ENCODE peak calls at places on chromosomes 6 and 20, in ten cellular contexts. One of them, this sample, is unnamed. For H3K4me1, the result is how much of the 10 kb centered on the place peaks cover.

GRCh38 chr6:24902782-24903181 is 33.0 kb downstream of the RIPOR2 start:
- DNase-seq in psoas muscle: peak
- DNase-seq in A549: no peak
- DNase-seq in CD8-positive, alpha-beta memory T cell: no peak
- DNase-seq in right cardiac atrium: no peak
- DNase-seq in SK-N-SH: no peak
- DNase-seq in uterus: no peak
- DNase-seq in IMR-90: peak
- DNase-seq in heart right ventricle: no peak
- DNase-seq in PC-3: peak
- DNase-seq in this sample: no peak

GRCh38 chr20:18805881-18806280 is 7.7 kb upstream of the SCP2D1 start:
- DNase-seq in psoas muscle: no peak
- DNase-seq in A549: no peak
- DNase-seq in CD8-positive, alpha-beta memory T cell: no peak
- DNase-seq in right cardiac atrium: no peak
- DNase-seq in SK-N-SH: no peak
- DNase-seq in uterus: no peak
- DNase-seq in IMR-90: peak
- DNase-seq in heart right ventricle: no peak
- DNase-seq in PC-3: peak
- DNase-seq in this sample: no peak

GRCh38 chr20:57169162-57169561 is 97.3 kb downstream of the BMP7 start:
- DNase-seq in psoas muscle: no peak
- DNase-seq in A549: no peak
- DNase-seq in CD8-positive, alpha-beta memory T cell: no peak
- DNase-seq in right cardiac atrium: no peak
- DNase-seq in SK-N-SH: no peak
- DNase-seq in uterus: no peak
- DNase-seq in IMR-90: no peak
- DNase-seq in heart right ventricle: no peak
- DNase-seq in PC-3: no peak
- DNase-seq in this sample: no peak

GRCh38 chr6:33252758-33253157 is 18.9 kb downstream of the VPS52 start:
- DNase-seq in psoas muscle: no peak
- DNase-seq in A549: no peak
- DNase-seq in CD8-positive, alpha-beta memory T cell: no peak
- DNase-seq in right cardiac atrium: no peak
- DNase-seq in SK-N-SH: no peak
- DNase-seq in uterus: no peak
- DNase-seq in IMR-90: no peak
- DNase-seq in heart right ventricle: no peak
- DNase-seq in PC-3: no peak
- DNase-seq in this sample: no peak

GRCh38 chr6:139776051-139776450 is 401.6 kb upstream of the CITED2 start:
- DNase-seq in psoas muscle: no peak
- DNase-seq in A549: no peak
- DNase-seq in CD8-positive, alpha-beta memory T cell: no peak
- DNase-seq in right cardiac atrium: no peak
- DNase-seq in SK-N-SH: no peak
- DNase-seq in uterus: no peak
- DNase-seq in IMR-90: no peak
- DNase-seq in heart right ventricle: no peak
- DNase-seq in PC-3: no peak
- DNase-seq in this sample: no peak

GRCh38 chr20:63547484-63548480 is at the start of gene SRMS:
- DNase-seq in psoas muscle: no peak
- DNase-seq in A549: no peak
- DNase-seq in CD8-positive, alpha-beta memory T cell: no peak
- DNase-seq in right cardiac atrium: no peak
- DNase-seq in SK-N-SH: peak
- DNase-seq in uterus: no peak
- DNase-seq in IMR-90: no peak
- DNase-seq in heart right ventricle: no peak
- DNase-seq in PC-3: peak
- DNase-seq in this sample: no peak

GRCh38 chr6:166412156-166412910 is 29.6 kb upstream of the MPC1 start:
- DNase-seq in psoas muscle: no peak
- DNase-seq in A549: no peak
- DNase-seq in CD8-positive, alpha-beta memory T cell: no peak
- DNase-seq in right cardiac atrium: peak
- DNase-seq in SK-N-SH: no peak
- DNase-seq in uterus: no peak
- DNase-seq in IMR-90: no peak
- DNase-seq in heart right ventricle: no peak
- DNase-seq in PC-3: no peak
- DNase-seq in this sample: no peak

GRCh38 chr6:152462716-152463115 is 174.4 kb downstream of the SYNE1 start:
- DNase-seq in psoas muscle: no peak
- DNase-seq in A549: no peak
- DNase-seq in CD8-positive, alpha-beta memory T cell: no peak
- DNase-seq in right cardiac atrium: no peak
- DNase-seq in SK-N-SH: no peak
- DNase-seq in uterus: no peak
- DNase-seq in IMR-90: peak
- DNase-seq in heart right ventricle: no peak
- DNase-seq in PC-3: no peak
- DNase-seq in this sample: no peak

GRCh38 chr6:150503586-150504339 is 95.9 kb upstream of the PLEKHG1 start:
- DNase-seq in psoas muscle: no peak
- DNase-seq in A549: no peak
- DNase-seq in CD8-positive, alpha-beta memory T cell: no peak
- DNase-seq in right cardiac atrium: no peak
- DNase-seq in SK-N-SH: no peak
- DNase-seq in uterus: no peak
- DNase-seq in IMR-90: no peak
- DNase-seq in heart right ventricle: no peak
- DNase-seq in PC-3: no peak
- DNase-seq in this sample: no peak

GRCh38 chr20:42961771-42962170 is 227.9 kb downstream of the PTPRT start:
- DNase-seq in psoas muscle: no peak
- DNase-seq in A549: no peak
- DNase-seq in CD8-positive, alpha-beta memory T cell: no peak
- DNase-seq in right cardiac atrium: no peak
- DNase-seq in SK-N-SH: no peak
- DNase-seq in uterus: no peak
- DNase-seq in IMR-90: no peak
- DNase-seq in heart right ventricle: no peak
- DNase-seq in PC-3: no peak
- DNase-seq in this sample: no peak

GRCh38 chr6:157226761-157227160 is 96.6 kb downstream of the TMEM242 start:
- DNase-seq in psoas muscle: no peak
- DNase-seq in A549: no peak
- DNase-seq in CD8-positive, alpha-beta memory T cell: no peak
- DNase-seq in right cardiac atrium: peak
- DNase-seq in SK-N-SH: no peak
- DNase-seq in uterus: no peak
- DNase-seq in IMR-90: no peak
- DNase-seq in heart right ventricle: no peak
- DNase-seq in PC-3: no peak
- DNase-seq in this sample: no peak

GRCh38 chr6:52552278-52552643 is 24.6 kb downstream of the TRAM2 start:
- DNase-seq in psoas muscle: no peak
- DNase-seq in A549: no peak
- DNase-seq in CD8-positive, alpha-beta memory T cell: no peak
- DNase-seq in right cardiac atrium: no peak
- DNase-seq in SK-N-SH: no peak
- DNase-seq in uterus: no peak
- DNase-seq in IMR-90: no peak
- DNase-seq in heart right ventricle: no peak
- DNase-seq in PC-3: no peak
- DNase-seq in this sample: no peak

GRCh38 chr20:62517901-62518610 is 42.3 kb upstream of the GATA5 start:
- DNase-seq in psoas muscle: peak
- DNase-seq in A549: no peak
- DNase-seq in CD8-positive, alpha-beta memory T cell: no peak
- DNase-seq in right cardiac atrium: no peak
- DNase-seq in SK-N-SH: no peak
- DNase-seq in uterus: no peak
- DNase-seq in IMR-90: no peak
- DNase-seq in heart right ventricle: no peak
- DNase-seq in PC-3: no peak
- DNase-seq in this sample: no peak

GRCh38 chr20:63049191-63049518 is 42.4 kb upstream of the BHLHE23 start:
- DNase-seq in psoas muscle: no peak
- DNase-seq in A549: no peak
- DNase-seq in CD8-positive, alpha-beta memory T cell: no peak
- DNase-seq in right cardiac atrium: no peak
- DNase-seq in SK-N-SH: no peak
- DNase-seq in uterus: no peak
- DNase-seq in IMR-90: no peak
- DNase-seq in heart right ventricle: no peak
- DNase-seq in PC-3: no peak
- DNase-seq in this sample: peak

GRCh38 chr6:160221423-160221822 is 37.2 kb downstream of the SLC22A2 start:
- DNase-seq in psoas muscle: no peak
- DNase-seq in A549: peak
- DNase-seq in CD8-positive, alpha-beta memory T cell: no peak
- DNase-seq in right cardiac atrium: no peak
- DNase-seq in SK-N-SH: no peak
- DNase-seq in uterus: no peak
- DNase-seq in IMR-90: no peak
- DNase-seq in heart right ventricle: no peak
- DNase-seq in PC-3: peak
- DNase-seq in this sample: no peak

GRCh38 chr20:47358672-47359532 is 2.4 kb upstream of the ZMYND8 start:
- DNase-seq in psoas muscle: peak
- DNase-seq in A549: peak
- DNase-seq in CD8-positive, alpha-beta memory T cell: no peak
- DNase-seq in right cardiac atrium: peak
- DNase-seq in SK-N-SH: peak
- DNase-seq in uterus: peak
- DNase-seq in IMR-90: peak
- DNase-seq in heart right ventricle: peak
- DNase-seq in PC-3: peak
- DNase-seq in this sample: no peak

GRCh38 chr20:24804481-24805206 is 144.4 kb upstream of the CST7 start:
- DNase-seq in psoas muscle: peak
- DNase-seq in A549: no peak
- DNase-seq in CD8-positive, alpha-beta memory T cell: no peak
- DNase-seq in right cardiac atrium: no peak
- DNase-seq in SK-N-SH: no peak
- DNase-seq in uterus: no peak
- DNase-seq in IMR-90: no peak
- DNase-seq in heart right ventricle: no peak
- DNase-seq in PC-3: no peak
- DNase-seq in this sample: no peak

GRCh38 chr6:37473364-37474095 is 26.2 kb downstream of the CCDC167 start:
- DNase-seq in psoas muscle: peak
- DNase-seq in A549: no peak
- DNase-seq in CD8-positive, alpha-beta memory T cell: no peak
- DNase-seq in right cardiac atrium: peak
- DNase-seq in SK-N-SH: peak
- DNase-seq in uterus: no peak
- DNase-seq in IMR-90: peak
- DNase-seq in heart right ventricle: peak
- DNase-seq in PC-3: peak
- DNase-seq in this sample: no peak

GRCh38 chr6:21022343-21023107 is 488.3 kb downstream of the CDKAL1 start:
- DNase-seq in psoas muscle: no peak
- DNase-seq in A549: no peak
- DNase-seq in CD8-positive, alpha-beta memory T cell: no peak
- DNase-seq in right cardiac atrium: no peak
- DNase-seq in SK-N-SH: no peak
- DNase-seq in uterus: no peak
- DNase-seq in IMR-90: peak
- DNase-seq in heart right ventricle: no peak
- DNase-seq in PC-3: peak
- DNase-seq in this sample: no peak
- H3K4me1 ChIP-seq in psoas muscle: under half
- H3K4me1 ChIP-seq in A549: under half
- H3K4me1 ChIP-seq in CD8-positive, alpha-beta memory T cell: under half
- H3K4me1 ChIP-seq in right cardiac atrium: under half
- H3K4me1 ChIP-seq in SK-N-SH: under half
- H3K4me1 ChIP-seq in uterus: under half
- H3K4me1 ChIP-seq in IMR-90: under half
- H3K4me1 ChIP-seq in heart right ventricle: under half
- H3K4me1 ChIP-seq in PC-3: half or more
- H3K4me1 ChIP-seq in this sample: under half

DNA sequence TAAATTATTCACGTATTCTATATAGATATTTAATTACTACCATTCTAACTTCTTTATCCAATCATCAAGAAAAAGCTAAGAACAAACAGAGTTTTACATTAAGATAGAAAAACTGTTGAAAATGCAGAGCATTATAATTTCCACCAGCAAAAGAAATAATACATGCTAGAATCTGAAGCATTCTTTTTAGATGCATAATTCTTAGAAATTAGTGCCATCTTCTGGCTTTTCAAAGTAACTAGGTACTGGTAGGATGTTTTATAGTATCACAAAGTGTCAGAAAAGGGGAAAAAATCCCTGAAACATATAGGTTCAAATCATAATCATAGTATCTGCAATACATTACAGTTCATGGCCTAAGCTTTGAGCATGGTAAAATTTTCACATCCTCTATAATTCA is 178.9 kb downstream of the PHF3 start:
- DNase-seq in psoas muscle: no peak
- DNase-seq in A549: no peak
- DNase-seq in CD8-positive, alpha-beta memory T cell: no peak
- DNase-seq in right cardiac atrium: no peak
- DNase-seq in SK-N-SH: no peak
- DNase-seq in uterus: no peak
- DNase-seq in IMR-90: no peak
- DNase-seq in heart right ventricle: no peak
- DNase-seq in PC-3: peak
- DNase-seq in this sample: no peak
- H3K4me1 ChIP-seq in psoas muscle: under half
- H3K4me1 ChIP-seq in A549: under half
- H3K4me1 ChIP-seq in CD8-positive, alpha-beta memory T cell: under half
- H3K4me1 ChIP-seq in right cardiac atrium: under half
- H3K4me1 ChIP-seq in SK-N-SH: under half
- H3K4me1 ChIP-seq in uterus: under half
- H3K4me1 ChIP-seq in IMR-90: under half
- H3K4me1 ChIP-seq in heart right ventricle: under half
- H3K4me1 ChIP-seq in PC-3: under half
- H3K4me1 ChIP-seq in this sample: under half

GRCh38 chr6:80640176-80640575 is 533.7 kb downstream of the BCKDHB start:
- DNase-seq in psoas muscle: no peak
- DNase-seq in A549: no peak
- DNase-seq in CD8-positive, alpha-beta memory T cell: no peak
- DNase-seq in right cardiac atrium: no peak
- DNase-seq in SK-N-SH: no peak
- DNase-seq in uterus: no peak
- DNase-seq in IMR-90: no peak
- DNase-seq in heart right ventricle: no peak
- DNase-seq in PC-3: no peak
- DNase-seq in this sample: no peak
- H3K4me1 ChIP-seq in psoas muscle: under half
- H3K4me1 ChIP-seq in A549: under half
- H3K4me1 ChIP-seq in CD8-positive, alpha-beta memory T cell: under half
- H3K4me1 ChIP-seq in right cardiac atrium: under half
- H3K4me1 ChIP-seq in SK-N-SH: under half
- H3K4me1 ChIP-seq in uterus: under half
- H3K4me1 ChIP-seq in IMR-90: under half
- H3K4me1 ChIP-seq in heart right ventricle: under half
- H3K4me1 ChIP-seq in PC-3: under half
- H3K4me1 ChIP-seq in this sample: under half

DNA sequence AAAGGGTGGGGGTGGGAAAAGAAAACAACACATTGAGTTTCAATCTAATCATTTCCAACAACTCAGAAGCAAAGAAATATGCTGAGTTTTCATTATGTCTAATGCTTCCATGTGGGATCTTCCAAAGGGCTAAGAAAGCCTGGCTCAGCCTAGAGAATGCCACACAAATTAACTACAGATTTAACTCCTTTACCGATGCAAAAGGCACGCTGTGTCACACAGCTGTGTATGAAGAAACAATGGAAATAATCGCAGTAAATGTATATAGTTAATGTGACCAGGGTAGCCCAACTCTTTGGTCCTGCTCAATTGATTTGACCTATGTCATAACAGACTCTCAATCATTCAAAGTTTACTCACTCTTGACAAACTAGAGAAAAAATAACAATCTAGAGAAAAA is 17.8 kb downstream of the B4GALT5 start:
- DNase-seq in psoas muscle: no peak
- DNase-seq in A549: no peak
- DNase-seq in CD8-positive, alpha-beta memory T cell: no peak
- DNase-seq in right cardiac atrium: no peak
- DNase-seq in SK-N-SH: no peak
- DNase-seq in uterus: no peak
- DNase-seq in IMR-90: no peak
- DNase-seq in heart right ventricle: no peak
- DNase-seq in PC-3: no peak
- DNase-seq in this sample: no peak
- H3K4me1 ChIP-seq in psoas muscle: half or more
- H3K4me1 ChIP-seq in A549: half or more
- H3K4me1 ChIP-seq in CD8-positive, alpha-beta memory T cell: under half
- H3K4me1 ChIP-seq in right cardiac atrium: under half
- H3K4me1 ChIP-seq in SK-N-SH: under half
- H3K4me1 ChIP-seq in uterus: under half
- H3K4me1 ChIP-seq in IMR-90: under half
- H3K4me1 ChIP-seq in heart right ventricle: under half
- H3K4me1 ChIP-seq in PC-3: half or more
- H3K4me1 ChIP-seq in this sample: under half

This sample was measured in aorta.